ENCODE peak calls at places on chromosomes 6 and 20, in six cellular contexts. T, E, O, H, U and N are unnamed samples.

GRCh38 chr6:127198549-127198948 is 68.1 kb upstream of the RNF146 start:
- DNase-seq in T (peak), E (peak), O (peak), H (peak), U (no peak), N (peak)

GRCh38 chr6:28393912-28394662 is 5.5 kb downstream of the ZSCAN12 start:
- DNase-seq in T (peak), E (no peak), O (peak), H (peak), U (no peak), N (no peak)

GRCh38 chr20:46058656-46059281 is 29.8 kb downstream of the SLC12A5 start:
- DNase-seq in T (peak), E (peak), O (no peak), H (no peak), U (no peak), N (no peak)

GRCh38 chr20:24831232-24831631 is 117.8 kb upstream of the CST7 start:
- DNase-seq in T (no peak), E (no peak), O (no peak), H (no peak), U (no peak), N (no peak)

GRCh38 chr6:1524040-1524480 is 85.7 kb upstream of the FOXC1 start:
- DNase-seq in T (no peak), E (peak), O (peak), H (peak), U (peak), N (peak)

GRCh38 chr6:107600936-107601335 is 111.0 kb downstream of the SOBP start:
- DNase-seq in T (no peak), E (no peak), O (peak), H (peak), U (peak), N (peak)

GRCh38 chr20:45119556-45120266 is 4.6 kb downstream of the WFDC12 start:
- DNase-seq in T (no peak), E (no peak), O (no peak), H (no peak), U (no peak), N (no peak)

GRCh38 chr6:143260857-143261256 is 189.6 kb downstream of the ADAT2 start:
- DNase-seq in T (no peak), E (no peak), O (peak), H (no peak), U (peak), N (peak)

GRCh38 chr6:15969236-15969778 is 159.6 kb upstream of the MYLIP start:
- DNase-seq in T (no peak), E (no peak), O (no peak), H (no peak), U (peak), N (peak)

GRCh38 chr6:75526502-75527127 is 33.0 kb upstream of the FILIP1 start:
- DNase-seq in T (peak), E (peak), O (peak), H (peak), U (peak), N (peak)

GRCh38 chr6:16355699-16356481 is 117.5 kb downstream of the GMPR start:
- DNase-seq in T (no peak), E (no peak), O (peak), H (peak), U (no peak), N (no peak)

GRCh38 chr20:32820000-32820697 is 395 bp downstream of the MAPRE1 start:
- DNase-seq in T (peak), E (peak), O (peak), H (peak), U (no peak), N (no peak)

GRCh38 chr20:39019805-39020325 is 57.7 kb downstream of the DHX35 start:
- DNase-seq in T (no peak), E (no peak), O (peak), H (peak), U (peak), N (no peak)

GRCh38 chr20:19966840-19967239 is 50.3 kb upstream of the NAA20 start:
- DNase-seq in T (no peak), E (no peak), O (no peak), H (no peak), U (no peak), N (no peak)

GRCh38 chr6:33438978-33439594 is 15.3 kb upstream of the ZBTB9 start:
- DNase-seq in T (no peak), E (no peak), O (no peak), H (no peak), U (no peak), N (no peak)

GRCh38 chr20:1941226-1941625 is 46.0 kb downstream of the SIRPA start:
- DNase-seq in T (no peak), E (no peak), O (no peak), H (peak), U (peak), N (peak)

GRCh38 chr6:85756982-85757381 is 114.3 kb upstream of the SYNCRIP start:
- DNase-seq in T (peak), E (no peak), O (peak), H (peak), U (no peak), N (peak)

GRCh38 chr20:2749343-2749950 is 51.0 kb downstream of the CPXM1 start:
- DNase-seq in T (no peak), E (no peak), O (no peak), H (no peak), U (no peak), N (no peak)

GRCh38 chr6:33104893-33105292 is 29.1 kb downstream of the HLA-DPB1 start:
- DNase-seq in T (no peak), E (no peak), O (no peak), H (no peak), U (no peak), N (no peak)

GRCh38 chr20:41222299-41222698 is 85.0 kb downstream of the PLCG1 start:
- DNase-seq in T (no peak), E (no peak), O (no peak), H (no peak), U (no peak), N (no peak)

GRCh38 chr6:9825526-9825925 is 589.3 kb downstream of the TFAP2A start:
- DNase-seq in T (no peak), E (no peak), O (no peak), H (no peak), U (no peak), N (peak)

GRCh38 chr6:45378324-45378926 is 691 bp upstream of the SUPT3H start:
- DNase-seq in T (no peak), E (no peak), O (peak), H (no peak), U (no peak), N (no peak)

GRCh38 chr6:56953597-56954388 is 1.1 kb upstream of the BEND6 start:
- DNase-seq in T (peak), E (no peak), O (no peak), H (peak), U (peak), N (no peak)

GRCh38 chr6:14880052-14880451 is 365.8 kb upstream of the JARID2 start:
- DNase-seq in T (no peak), E (no peak), O (no peak), H (no peak), U (no peak), N (no peak)

GRCh38 chr6:16409531-16410441 is 171.4 kb downstream of the GMPR start:
- DNase-seq in T (peak), E (peak), O (peak), H (peak), U (peak), N (peak)

GRCh38 chr6:99520855-99521556 is 5.8 kb upstream of the USP45 start:
- DNase-seq in T (peak), E (peak), O (peak), H (peak), U (peak), N (peak)

GRCh38 chr20:62818592-62819493 is 2.0 kb downstream of the COL9A3 start:
- DNase-seq in T (no peak), E (no peak), O (peak), H (peak), U (peak), N (peak)

DNA sequence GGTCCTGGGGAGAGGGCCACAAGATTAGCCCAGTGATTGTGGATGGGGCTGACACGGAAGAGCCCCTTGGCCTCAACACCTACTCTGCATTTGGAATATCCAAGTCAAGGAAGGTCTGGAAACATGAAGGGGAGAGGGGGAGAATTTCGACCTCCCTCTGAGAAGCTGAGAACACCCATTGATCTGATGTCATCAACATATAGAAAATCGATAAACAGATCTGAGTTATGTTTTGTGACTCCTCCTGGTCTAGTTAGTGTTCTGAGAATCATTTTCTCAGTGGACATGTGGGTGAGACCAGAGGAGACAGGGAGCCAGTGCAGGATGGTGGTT is 108.0 kb downstream of the SLC22A3 start:
- DNase-seq in T (no peak), E (no peak), O (no peak), H (no peak), U (no peak), N (no peak)
- TF ChIP-seq CTCF in T (no peak), E (no peak), O (no peak), H (no peak), U (no peak), N (no peak)

GRCh38 chr20:43691928-43692524 is 25.1 kb downstream of the MYBL2 start:
- DNase-seq in T (peak), E (peak), O (peak), H (peak), U (peak), N (peak)
- TF ChIP-seq CTCF in T (peak), E (peak), O (peak), H (peak), U (peak), N (peak)

DNA sequence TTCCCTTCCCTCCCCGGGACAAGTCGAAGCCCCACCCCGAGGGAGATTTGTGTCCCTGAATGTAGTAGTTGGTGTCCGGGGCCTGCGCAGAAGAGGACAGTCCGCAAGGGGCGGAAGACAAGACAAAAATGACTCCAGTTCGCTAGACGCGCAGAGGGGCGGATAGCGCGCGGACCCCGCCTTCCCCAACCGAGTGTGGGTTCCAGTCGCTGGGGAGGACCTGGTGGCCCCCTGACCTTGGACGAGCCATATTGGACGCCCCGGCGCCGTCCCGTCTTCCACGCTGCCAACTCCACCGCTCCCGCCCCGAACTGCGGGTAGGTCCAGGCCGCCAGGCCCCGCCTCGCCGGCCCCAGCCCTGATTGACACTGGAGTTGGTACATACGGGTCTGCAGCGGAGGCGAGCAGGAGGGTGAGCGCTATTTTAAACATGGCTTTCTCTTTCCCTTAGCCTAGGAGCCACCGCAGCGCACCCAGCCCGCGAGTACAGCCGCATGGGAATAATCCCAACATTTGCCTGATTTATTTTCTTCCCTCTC is 802 bp downstream of the HMGN3 start:
- DNase-seq in T (peak), E (peak), O (peak), H (peak), U (peak), N (peak)
- TF ChIP-seq CTCF in T (peak), E (no peak), O (peak), H (peak), U (peak), N (peak)

GRCh38 chr6:166684866-166685265 is 57.8 kb upstream of the RPS6KA2 start:
- DNase-seq in T (no peak), E (no peak), O (no peak), H (no peak), U (no peak), N (no peak)
- TF ChIP-seq CTCF in T (no peak), E (no peak), O (no peak), H (no peak), U (no peak), N (no peak)

GRCh38 chr6:117352466-117353081 is 73.2 kb downstream of the ROS1 start:
- DNase-seq in T (peak), E (no peak), O (peak), H (peak), U (peak), N (peak)
- TF ChIP-seq CTCF in T (peak), E (no peak), O (peak), H (peak), U (peak), N (peak)

GRCh38 chr6:5029609-5030008 is 25.8 kb upstream of the RPP40 start:
- DNase-seq in T (no peak), E (no peak), O (no peak), H (no peak), U (no peak), N (no peak)

GRCh38 chr6:5028301-5028700 is 24.5 kb upstream of the RPP40 start:
- DNase-seq in T (no peak), E (no peak), O (no peak), H (no peak), U (no peak), N (no peak)

GRCh38 chr6:5023923-5024322 is 20.1 kb upstream of the RPP40 start:
- DNase-seq in T (no peak), E (no peak), O (no peak), H (no peak), U (no peak), N (no peak)

GRCh38 chr6:5028921-5029320 is 25.1 kb upstream of the RPP40 start:
- DNase-seq in T (no peak), E (no peak), O (no peak), H (no peak), U (no peak), N (no peak)

DNA sequence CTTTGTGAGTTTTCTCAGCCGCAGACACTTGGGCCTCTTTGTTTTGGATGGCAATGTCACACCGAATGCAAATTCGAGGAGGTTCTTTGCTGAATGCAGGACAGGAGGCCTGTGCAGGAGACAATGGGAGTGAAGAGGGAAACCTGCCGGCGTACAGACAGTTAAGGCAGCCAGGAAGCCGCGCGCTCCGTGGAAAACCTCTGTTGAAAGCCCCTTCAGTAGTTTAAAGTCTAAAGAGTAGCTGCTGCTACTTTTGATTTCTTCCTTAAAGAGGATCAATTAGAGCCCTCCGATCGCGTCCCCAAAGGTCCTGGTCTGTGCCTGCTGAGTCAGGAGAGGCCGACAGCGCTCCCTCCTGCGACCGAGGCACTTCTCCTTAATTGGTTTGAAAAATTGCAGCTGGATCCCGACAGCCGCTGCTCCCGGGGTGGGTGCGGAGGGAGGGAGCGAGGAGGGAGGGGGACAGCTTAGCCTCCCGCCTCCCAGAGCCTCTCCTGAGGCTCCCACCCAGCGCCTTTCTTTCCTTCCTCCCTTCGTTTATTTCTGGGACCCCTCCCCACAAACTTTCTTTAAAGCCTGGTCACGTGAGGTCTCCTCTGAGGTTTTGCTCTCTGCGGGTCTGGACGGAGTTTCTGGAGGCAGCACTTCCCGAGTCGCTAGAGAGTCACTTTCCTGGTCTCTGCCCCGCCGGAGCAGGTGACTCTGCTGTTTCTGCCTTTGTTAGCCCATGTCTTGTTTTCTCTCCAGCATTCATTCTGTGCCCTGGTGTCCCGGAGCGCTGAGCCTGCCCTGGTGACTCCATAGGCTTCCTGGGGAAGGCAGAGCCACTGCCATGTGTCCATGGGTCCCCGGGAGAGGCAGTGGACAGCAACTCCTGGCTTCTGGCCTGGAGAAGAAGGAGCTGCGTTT is 22.3 kb upstream of the RPP40 start:
- DNase-seq in T (peak), E (peak), O (peak), H (peak), U (no peak), N (peak)
- TF ChIP-seq CTCF in T (peak), E (no peak), O (peak), H (peak), U (no peak), N (peak)

GRCh38 chr6:148345578-148345977 is 2.9 kb downstream of the SASH1 start:
- DNase-seq in T (no peak), E (no peak), O (no peak), H (no peak), U (no peak), N (no peak)

GRCh38 chr6:148343383-148343782 is 745 bp downstream of the SASH1 start:
- DNase-seq in T (no peak), E (no peak), O (no peak), H (no peak), U (no peak), N (no peak)

GRCh38 chr6:148343028-148343374 is 363 bp downstream of the SASH1 start:
- DNase-seq in T (no peak), E (no peak), O (no peak), H (no peak), U (no peak), N (no peak)

GRCh38 chr6:148347076-148348054 is 4.7 kb downstream of the SASH1 start:
- DNase-seq in T (no peak), E (no peak), O (no peak), H (no peak), U (no peak), N (no peak)

DNA sequence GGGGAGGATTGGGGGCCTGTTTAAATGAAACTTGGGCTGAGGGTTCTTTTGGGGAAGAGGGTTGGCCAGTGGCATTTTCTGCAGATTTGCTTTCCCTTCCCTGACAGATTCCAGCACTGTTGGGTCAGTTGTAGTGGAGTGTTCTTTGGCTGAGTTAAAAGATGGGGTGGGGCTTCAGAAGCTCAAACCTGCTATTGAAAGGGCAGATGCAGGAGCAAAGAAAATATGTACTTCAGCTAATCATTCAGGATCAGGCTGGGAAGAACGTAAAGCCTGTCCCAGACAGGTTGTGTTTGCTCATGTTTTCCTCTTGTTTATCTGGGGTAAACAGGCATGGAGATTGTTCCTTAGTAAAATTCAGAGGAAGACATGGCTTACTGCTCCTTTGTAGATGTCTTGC is 2.5 kb downstream of the SASH1 start:
- DNase-seq in T (no peak), E (no peak), O (no peak), H (no peak), U (no peak), N (no peak)
- TF ChIP-seq CTCF in T (no peak), E (no peak), O (no peak), H (no peak), U (no peak), N (no peak)

DNA sequence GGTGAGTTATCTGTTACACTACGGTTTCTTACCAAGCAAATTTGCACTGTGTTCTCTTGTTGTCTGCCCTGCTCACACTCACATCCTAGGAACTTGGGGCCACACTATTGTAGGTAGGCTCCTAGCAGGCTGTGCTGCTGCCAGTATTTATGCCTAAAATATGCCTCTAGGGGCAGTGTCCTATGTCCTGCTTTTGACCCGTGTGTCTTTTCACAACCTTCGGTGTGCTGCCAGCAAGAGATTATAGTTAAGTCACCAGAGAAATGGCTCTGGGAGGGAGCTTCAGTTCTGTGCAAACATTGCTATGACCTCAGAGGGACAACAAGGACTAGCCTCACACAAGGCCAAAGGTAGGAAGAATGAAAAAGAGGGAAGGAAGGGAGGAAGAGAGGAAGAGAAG is 8.9 kb upstream of the TAAR5 start:
- DNase-seq in T (peak), E (peak), O (no peak), H (no peak), U (no peak), N (peak)
- TF ChIP-seq CTCF in T (peak), E (peak), O (peak), H (no peak), U (peak), N (peak)